ENCODE peak calls at places on chromosomes 1 and 21, in six cellular contexts. E, C, F, I, J and B are unnamed samples.

GRCh38 chr1:22114083-22115012 is 28.5 kb downstream of the WNT4 start:
- DNase-seq in C (no peak), I (peak; percentile 67), E (no peak), J (no peak), F (no peak), B (peak; percentile 54)

GRCh38 chr1:20212685-20213331 is 26.5 kb upstream of the PLA2G2C start:
- DNase-seq in F (peak; percentile 94), C (peak; percentile 72), J (peak; percentile 82), I (peak; percentile 86), E (peak; percentile 78), B (peak; percentile 91)

GRCh38 chr1:172343246-172344099 is 77.0 kb upstream of the C1orf105 start:
- DNase-seq in E (no peak), I (peak; percentile 43), F (no peak), C (no peak), J (no peak), B (no peak)

GRCh38 chr1:201208236-201208635 is 17.6 kb downstream of the IGFN1 start:
- DNase-seq in E (no peak), C (no peak), J (no peak), I (no peak), F (no peak), B (no peak)

GRCh38 chr1:2541619-2542246 is 11.7 kb upstream of the HES5 start:
- DNase-seq in J (no peak), E (peak; percentile 93), C (peak; percentile 57), F (no peak), I (peak; percentile 44), B (no peak)

GRCh38 chr1:9249534-9250335 is 15.2 kb downstream of the H6PD start:
- DNase-seq in E (peak; percentile 72), F (peak; percentile 34), C (peak; percentile 77), I (peak; percentile 68), J (peak; percentile 55), B (peak; percentile 82)

GRCh38 chr1:165645654-165646366 is 14.8 kb downstream of the MGST3 start:
- DNase-seq in F (no peak), I (peak; percentile 63), C (peak; percentile 59), E (peak; percentile 90), J (no peak), B (no peak)

GRCh38 chr21:36180963-36181362 is 24.3 kb downstream of the DOP1B start:
- DNase-seq in I (no peak), J (no peak), F (no peak), C (no peak), E (no peak), B (no peak)

GRCh38 chr1:3455630-3456448 is 1.4 kb downstream of the ARHGEF16 start:
- DNase-seq in I (no peak), J (no peak), E (no peak), F (no peak), C (no peak), B (no peak)

GRCh38 chr21:28397040-28397439 is 595.6 kb downstream of the LTN1 start:
- DNase-seq in E (no peak), J (no peak), I (no peak), F (no peak), C (no peak), B (no peak)

GRCh38 chr21:27776925-27777553 is 810.2 kb upstream of the ADAMTS5 start:
- DNase-seq in E (no peak), F (no peak), C (peak; percentile 38), I (no peak), J (no peak), B (no peak)

GRCh38 chr21:35045539-35046222 is 3.4 kb downstream of the RUNX1 start:
- DNase-seq in I (no peak), F (no peak), C (no peak), J (no peak), E (no peak), B (no peak)

GRCh38 chr21:21159253-21159899 is 161.2 kb downstream of the NCAM2 start:
- DNase-seq in E (no peak), C (no peak), J (no peak), I (no peak), F (no peak), B (no peak)

GRCh38 chr1:21911205-21912001 is 25.7 kb downstream of the HSPG2 start:
- DNase-seq in F (no peak), E (peak; percentile 21), I (peak; percentile 70), C (no peak), J (no peak), B (no peak)

GRCh38 chr1:59077739-59078503 is 219.0 kb upstream of the FGGY start:
- DNase-seq in J (no peak), E (no peak), C (no peak), I (no peak), F (no peak), B (no peak)

GRCh38 chr1:151822404-151822803 is 9.2 kb downstream of the RORC start:
- DNase-seq in C (no peak), E (no peak), F (no peak), J (no peak), I (no peak), B (peak; percentile 66)

GRCh38 chr1:175602186-175602585 is 141.2 kb downstream of the TNR start:
- DNase-seq in C (no peak), I (peak; percentile 11), J (no peak), E (no peak), F (no peak), B (no peak)

GRCh38 chr1:94072840-94073516 is 48.0 kb downstream of the ABCA4 start:
- DNase-seq in E (no peak), F (no peak), J (no peak), C (no peak), I (no peak), B (no peak)

GRCh38 chr1:9400425-9401079 is 107.9 kb downstream of the SPSB1 start:
- DNase-seq in C (no peak), I (no peak), F (peak; percentile 44), E (no peak), J (no peak), B (no peak)

GRCh38 chr1:246117066-246117791 is 389.9 kb downstream of the SMYD3 start:
- DNase-seq in I (peak; percentile 61), F (peak; percentile 21), J (no peak), E (peak; percentile 29), C (peak; percentile 67), B (peak; percentile 7)

GRCh38 chr1:206737729-206738222 is 32.8 kb upstream of the IL19 start:
- DNase-seq in F (no peak), E (peak; percentile 16), J (no peak), I (no peak), C (no peak), B (no peak)

GRCh38 chr1:244945109-244945671 is 80.8 kb upstream of the HNRNPU start:
- DNase-seq in C (no peak), E (no peak), I (no peak), F (peak; percentile 37), J (no peak), B (no peak)

GRCh38 chr1:244937099-244937498 is 72.8 kb upstream of the HNRNPU start:
- DNase-seq in J (no peak), I (no peak), C (no peak), F (no peak), E (no peak), B (no peak)

DNA sequence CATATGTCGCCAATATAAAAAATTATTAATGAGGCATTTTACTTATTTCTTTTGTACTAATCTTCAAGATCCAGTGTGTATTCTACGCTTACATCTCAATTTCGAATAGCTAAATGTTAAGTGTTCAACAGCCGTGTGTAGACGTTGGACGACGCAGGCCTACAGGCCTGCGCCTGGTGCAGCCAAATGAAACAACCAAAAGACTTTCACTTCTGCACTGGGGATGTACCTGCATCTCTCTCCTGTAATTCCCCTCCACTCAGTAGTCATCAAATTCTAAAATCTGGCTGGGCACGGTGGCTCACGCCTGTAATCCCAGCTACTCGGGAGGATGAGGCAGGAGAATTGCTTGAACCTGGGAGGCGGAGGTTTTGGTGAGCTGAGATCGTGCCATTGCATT is 76.8 kb upstream of the HNRNPU start:
- DNase-seq in F (peak; percentile 39), J (no peak), E (no peak), I (no peak), C (no peak), B (no peak)
- H3K4me3 ChIP-seq in F (no peak overlapping the region), J (no peak overlapping the region), E (no peak overlapping the region), I (no peak overlapping the region), C (no peak overlapping the region), B (no peak overlapping the region)

GRCh38 chr1:44672956-44673674 is 1.2 kb downstream of the TMEM53 start:
- DNase-seq in J (no peak), F (no peak), E (no peak), I (no peak), C (no peak), B (no peak)

GRCh38 chr1:44675186-44675585 is 672 bp downstream of the ARMH1 start:
- DNase-seq in C (no peak), F (no peak), J (no peak), E (no peak), I (no peak), B (no peak)

GRCh38 chr1:44673675-44674112 is 587 bp downstream of the TMEM53 start:
- DNase-seq in E (no peak), I (no peak), J (no peak), F (no peak), C (no peak), B (no peak)

GRCh38 chr1:44672254-44672955 is 1.9 kb downstream of the TMEM53 start:
- DNase-seq in J (peak; percentile 58), E (no peak), I (no peak), C (no peak), F (peak; percentile 44), B (no peak)

GRCh38 chr1:44674113-44675000 is at the start of the genes ARMH1 and TMEM53:
- DNase-seq in F (peak; percentile 99), I (peak; percentile 99), J (peak; percentile 100), C (peak; percentile 99), E (peak; percentile 100), B (peak; percentile 99)
- TF ChIP-seq CTCF in F (peak; percentile 57), I (no peak), J (no peak), C (no peak), E (no peak), B (no peak)

DNA sequence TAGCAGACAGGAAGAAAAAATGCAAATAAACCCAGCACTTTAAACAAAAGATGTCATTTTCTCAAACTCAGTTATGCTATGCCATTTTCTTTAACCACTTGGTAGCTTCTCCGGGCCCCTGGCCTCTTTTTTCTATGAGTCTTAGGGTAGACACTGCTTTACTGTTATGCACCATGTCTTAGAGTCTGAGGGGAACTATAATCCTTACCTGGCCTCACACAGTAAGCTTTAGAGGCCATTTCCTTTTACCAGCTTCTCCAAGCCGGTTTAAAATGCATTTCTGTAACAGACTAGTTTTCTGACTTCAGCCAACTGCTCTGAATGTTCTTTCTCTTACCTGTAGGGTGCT is 73.7 kb upstream of the EDEM3 start:
- DNase-seq in C (no peak), F (no peak), I (no peak), E (no peak), J (no peak), B (no peak)
- H3K27ac ChIP-seq in C (no peak overlapping the region), F (no peak overlapping the region), I (peak overlapping the region; percentile 49), E (no peak overlapping the region), J (peak overlapping the region; percentile 19), B (no peak overlapping the region)

GRCh38 chr1:41365320-41365633 is 4.0 kb downstream of the FOXO6 start:
- DNase-seq in C (no peak), J (no peak), E (no peak), I (no peak), F (no peak), B (no peak)

GRCh38 chr1:41365772-41366427 is 4.7 kb downstream of the FOXO6 start:
- DNase-seq in E (peak; percentile 29), I (no peak), F (no peak), C (peak; percentile 46), J (peak; percentile 62), B (peak; percentile 65)

GRCh38 chr1:41368384-41368783 is 7.2 kb downstream of the FOXO6 start:
- DNase-seq in F (no peak), C (no peak), E (no peak), I (no peak), J (no peak), B (no peak)

GRCh38 chr1:41367102-41367537 is 5.9 kb downstream of the FOXO6 start:
- DNase-seq in F (no peak), J (no peak), C (no peak), E (no peak), I (no peak), B (no peak)

GRCh38 chr1:41366428-41367101 is 5.3 kb downstream of the FOXO6 start:
- DNase-seq in E (peak; percentile 38), I (peak; percentile 69), J (no peak), F (no peak), C (peak; percentile 55), B (no peak)
- H3K4me3 ChIP-seq in E (peak overlapping the region; percentile 40), I (peak overlapping the region; percentile 8), J (peak overlapping the region; percentile 32), F (no peak overlapping the region), C (peak overlapping the region; percentile 51), B (peak overlapping the region; percentile 37)